ENCODE peak calls at places on chromosomes 5 and 9, in six cellular contexts. Y, U, T, M, J and Z are unnamed samples.

GRCh38 chr5:87076411-87076810 is 191.3 kb upstream of the RASA1 start:
- DNase-seq in M (no peak), J (no peak), Y (no peak), T (no peak), U (no peak), Z (no peak)

GRCh38 chr9:76798527-76798926 is 34.3 kb downstream of the PCA3 start:
- DNase-seq in Y (no peak), T (no peak), U (no peak), M (no peak), J (no peak), Z (no peak)

GRCh38 chr5:134100283-134101011 is 14.0 kb upstream of the TCF7 start:
- DNase-seq in Y (peak), J (peak), U (no peak), M (peak), T (no peak), Z (peak)

GRCh38 chr5:1405539-1406530 is 39.4 kb downstream of the SLC6A3 start:
- DNase-seq in J (no peak), T (no peak), U (no peak), M (no peak), Y (no peak), Z (no peak)

GRCh38 chr9:101931756-101932155 is 193.3 kb upstream of the GRIN3A start:
- DNase-seq in T (no peak), Y (no peak), U (no peak), M (no peak), J (no peak), Z (no peak)

GRCh38 chr9:114861922-114862605 is 56.2 kb upstream of the TNFSF15 start:
- DNase-seq in U (no peak), T (no peak), M (no peak), Y (no peak), J (no peak), Z (no peak)

GRCh38 chr9:134052941-134053340 is 14.9 kb downstream of the BRD3 start:
- DNase-seq in U (no peak), T (no peak), M (no peak), Y (no peak), J (no peak), Z (no peak)

GRCh38 chr5:1768283-1769000 is 31.2 kb downstream of the MRPL36 start:
- DNase-seq in J (no peak), M (no peak), Y (no peak), T (no peak), U (no peak), Z (no peak)

GRCh38 chr5:18048449-18048848 is 414.2 kb downstream of the TAF11L14 start:
- DNase-seq in J (no peak), Y (no peak), U (peak), T (no peak), M (no peak), Z (no peak)

GRCh38 chr5:177194278-177194677 is 60.7 kb downstream of the NSD1 start:
- DNase-seq in M (peak), U (no peak), T (no peak), Y (peak), J (peak), Z (no peak)

GRCh38 chr5:33981408-33982171 is 2.9 kb downstream of the SLC45A2 start:
- DNase-seq in U (no peak), M (peak), J (no peak), Y (no peak), T (no peak), Z (no peak)

GRCh38 chr5:91049800-91050199 is 333.3 kb downstream of the ARRDC3 start:
- DNase-seq in Y (peak), U (no peak), M (peak), T (no peak), J (no peak), Z (no peak)

GRCh38 chr5:168578006-168578405 is 1.2 kb downstream of the PANK3 start:
- DNase-seq in U (no peak), Y (peak), T (no peak), M (peak), J (no peak), Z (peak)

GRCh38 chr5:96816991-96817390 is 9.2 kb upstream of the ERAP1 start:
- DNase-seq in M (no peak), Y (no peak), U (no peak), J (no peak), T (peak), Z (peak)

GRCh38 chr5:96483878-96484277 is 50.8 kb upstream of the PCSK1 start:
- DNase-seq in M (peak), Y (peak), T (peak), U (no peak), J (no peak), Z (peak)

GRCh38 chr5:93587919-93588585 is 5.0 kb downstream of the NR2F1 start:
- DNase-seq in Y (no peak), J (no peak), T (no peak), M (no peak), U (no peak), Z (no peak)
- H3K4me3 ChIP-seq in Y (peak), J (peak), T (no peak), M (peak), U (no peak), Z (no peak)

DNA sequence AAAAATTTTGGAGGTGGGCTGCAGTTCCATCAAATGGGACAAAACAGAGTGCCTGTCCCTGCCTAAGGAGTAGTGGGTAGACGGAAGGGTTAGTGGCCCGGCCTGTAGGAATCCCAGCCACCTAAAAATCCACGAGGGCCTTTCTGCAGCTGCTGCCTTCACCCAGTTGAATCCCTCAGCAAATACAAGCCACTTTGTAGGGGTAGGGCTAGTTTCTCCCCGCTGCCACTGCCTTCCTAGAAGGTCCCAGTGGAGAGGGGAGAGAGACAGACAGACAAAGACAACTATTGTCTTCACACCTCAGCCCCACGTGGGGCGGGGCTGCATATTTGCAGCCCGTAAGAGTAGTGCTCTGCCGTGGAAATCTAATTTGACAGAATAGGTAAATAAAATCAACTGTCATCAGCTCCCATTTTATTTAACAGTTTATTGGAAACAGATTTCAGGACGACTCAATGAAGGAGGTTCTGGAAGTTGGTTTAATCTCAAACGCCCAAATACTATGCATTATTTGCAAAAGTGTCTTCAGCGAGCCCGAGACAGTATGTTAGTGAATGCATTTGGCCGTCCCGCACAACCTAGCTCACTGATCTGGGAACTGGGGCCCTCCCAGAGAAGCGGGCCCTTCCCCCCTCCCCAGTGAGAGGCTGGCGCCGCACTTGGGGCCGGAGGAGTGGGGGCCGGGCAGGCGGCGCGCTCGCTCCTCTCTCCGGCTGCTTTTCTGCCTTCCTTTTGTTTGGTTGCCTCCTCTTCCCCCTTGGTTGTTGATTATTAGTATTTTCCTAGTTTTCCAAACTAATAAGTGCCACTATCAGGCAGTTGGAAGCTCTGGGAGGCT is 67.7 kb upstream of the TBCA start:
- DNase-seq in M (no peak), U (no peak), Y (no peak), J (no peak), T (no peak), Z (no peak)
- H3K4me3 ChIP-seq in M (peak), U (no peak), Y (peak), J (peak), T (no peak), Z (no peak)

GRCh38 chr9:14029811-14030210 is 284.1 kb downstream of the NFIB start:
- DNase-seq in Y (no peak), J (no peak), M (no peak), U (no peak), T (no peak), Z (no peak)

GRCh38 chr9:14031015-14031414 is 282.9 kb downstream of the NFIB start:
- DNase-seq in M (peak), T (no peak), U (no peak), Y (peak), J (peak), Z (no peak)

GRCh38 chr9:14031761-14032279 is 282.1 kb downstream of the NFIB start:
- DNase-seq in U (no peak), J (no peak), M (no peak), Y (peak), T (no peak), Z (no peak)

GRCh38 chr9:14033067-14033466 is 280.9 kb downstream of the NFIB start:
- DNase-seq in Y (no peak), T (no peak), J (no peak), U (no peak), M (no peak), Z (no peak)

DNA sequence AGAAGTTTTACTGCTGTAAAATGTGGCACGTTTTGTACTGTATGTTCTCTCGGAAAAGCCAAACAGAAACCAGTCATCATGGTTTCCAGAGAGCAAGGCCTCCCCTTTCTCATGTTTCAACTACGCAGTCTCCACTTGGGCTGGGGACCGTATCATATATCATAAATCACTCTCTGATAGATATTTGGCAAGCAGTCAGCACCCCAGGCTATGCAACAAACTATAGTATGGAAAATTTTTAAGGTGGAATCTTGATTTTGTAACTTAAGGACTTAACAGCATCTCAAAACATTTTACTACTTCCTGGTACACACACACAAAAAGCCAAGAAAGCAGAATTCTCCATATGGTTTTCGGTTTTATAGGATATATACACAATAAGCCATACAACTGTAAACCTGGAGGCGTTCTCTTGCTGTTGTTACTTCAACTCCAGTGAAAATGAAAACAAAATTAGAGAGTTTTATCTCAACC is 283.6 kb downstream of the NFIB start:
- DNase-seq in Y (peak), J (peak), U (peak), M (peak), T (no peak), Z (no peak)
- H3K4me3 ChIP-seq in Y (peak), J (peak), U (no peak), M (peak), T (no peak), Z (no peak)

GRCh38 chr9:128124873-128125574 is 2.5 kb downstream of the PTGES2 start:
- DNase-seq in M (peak), J (peak), U (peak), Y (peak), T (peak), Z (peak)
- H3K4me3 ChIP-seq in M (no peak), J (no peak), U (no peak), Y (no peak), T (no peak), Z (peak)

GRCh38 chr5:112417931-112418358 is 1.1 kb downstream of the EPB41L4A start:
- DNase-seq in M (no peak), T (no peak), Y (peak), U (peak), J (no peak), Z (no peak)
- H3K4me3 ChIP-seq in M (no peak), T (no peak), Y (peak), U (peak), J (peak), Z (peak)

DNA sequence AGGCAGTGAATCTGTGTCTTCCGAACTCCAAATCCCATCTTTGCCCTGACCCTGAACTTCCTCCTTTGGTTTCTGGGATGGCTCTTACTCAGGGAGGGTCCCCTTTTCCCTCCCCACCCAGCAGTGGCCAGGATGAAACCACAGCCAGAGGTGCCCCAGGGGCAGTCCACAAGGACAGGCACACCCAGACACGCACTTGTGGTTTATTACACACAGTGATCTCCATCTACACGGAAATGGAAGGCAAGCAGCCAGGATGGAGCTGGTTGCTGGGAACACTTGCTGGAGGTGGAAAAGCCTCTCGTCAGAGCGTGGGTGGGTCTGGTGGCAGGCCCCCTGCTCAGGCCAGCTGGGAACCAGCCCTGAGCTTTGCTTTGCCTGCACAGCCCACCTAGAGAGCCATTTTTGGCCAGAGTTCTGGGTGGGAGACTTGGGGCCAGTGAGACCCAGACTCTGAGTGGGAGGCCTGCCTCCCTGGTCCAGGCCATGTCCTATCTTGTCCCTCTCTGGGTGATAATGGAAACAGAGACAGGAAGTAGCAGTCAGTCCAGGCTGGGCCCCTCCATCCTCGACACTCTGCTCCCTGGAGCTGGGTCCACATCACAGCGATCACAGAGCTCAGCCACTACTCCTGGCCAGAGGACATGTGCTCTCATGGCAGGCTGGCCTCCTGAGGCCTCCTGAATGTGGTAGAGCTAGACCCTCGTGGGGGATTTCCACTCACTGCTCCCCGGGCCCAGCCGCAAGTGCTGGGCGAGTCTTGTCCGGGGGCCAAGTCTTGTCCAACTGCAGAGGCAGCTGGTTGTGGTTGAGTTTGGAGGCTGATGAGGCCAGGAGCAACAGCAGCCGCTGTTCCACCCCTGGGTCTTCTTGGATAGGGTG is 5.1 kb upstream of the PHYKPL start:
- DNase-seq in T (no peak), M (peak), J (peak), U (peak), Y (no peak), Z (no peak)
- H3K4me3 ChIP-seq in T (no peak), M (no peak), J (no peak), U (no peak), Y (no peak), Z (no peak)

DNA sequence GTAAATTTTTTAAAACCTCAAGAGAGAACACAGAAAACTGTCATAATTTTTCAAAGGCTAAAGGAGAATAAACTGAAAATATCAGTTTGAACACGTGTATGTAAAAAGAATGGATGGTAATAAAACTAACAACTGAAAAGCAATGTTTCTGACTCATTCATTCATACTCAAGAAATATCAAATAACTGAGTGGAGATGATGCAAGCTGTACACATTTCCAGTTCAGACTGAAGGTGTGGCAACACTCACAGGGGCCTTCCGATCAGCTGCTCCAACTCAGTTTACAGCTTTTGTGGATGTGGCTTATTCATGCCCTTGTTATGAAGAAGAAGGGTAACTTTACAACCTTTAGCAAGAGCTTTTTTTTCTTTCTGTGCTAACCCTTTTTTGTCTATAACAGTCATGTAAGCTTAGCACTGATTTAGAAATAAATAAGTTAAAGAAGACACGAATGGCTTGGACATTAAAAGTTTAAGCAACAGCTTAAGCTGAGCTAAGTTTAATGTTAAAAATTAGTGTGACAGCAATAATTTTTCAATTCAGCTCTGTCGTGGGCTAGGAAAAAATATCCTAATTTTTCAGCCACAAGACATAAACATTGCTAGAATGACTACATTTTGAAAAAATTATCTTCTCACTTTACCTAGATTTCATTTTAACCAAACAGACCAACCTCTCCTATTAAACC is 453.5 kb downstream of the RAB3C start:
- DNase-seq in J (peak), Y (peak), U (peak), T (no peak), M (peak), Z (no peak)
- H3K4me3 ChIP-seq in J (peak), Y (peak), U (no peak), T (no peak), M (peak), Z (no peak)